ENCODE peak calls at places on chromosomes 3 and 15, in nine cellular contexts. B is cardiac fibroblast; H is stimulated activated CD8-positive, alpha-beta memory T cell treated with anti-CD3 and anti-CD28 coated beads, Interleukin-4, amount 100 ng/mL, for 48 hours; R is lung; X is fibroblast of lung; I is Right ventricle myocardium inferior; P is substantia nigra; M is activated T-cell treated with anti-CD3 and anti-CD28 coated beads for 48 hours; E is kidney epithelial cell. T is an unnamed sample.

GRCh38 chr3:29494305-29495036 is 213.6 kb downstream of the RBMS3 start:
- DNase-seq in B (peak; percentile 54), H (no peak), R (no peak), X (peak; percentile 23), I (no peak), P (no peak), M (no peak), E (no peak), T (no peak)

GRCh38 chr3:182735672-182736071 is 57.6 kb upstream of the ATP11B start:
- DNase-seq in B (peak; percentile 72), H (no peak), R (no peak), X (no peak), I (no peak), P (no peak), M (no peak), E (no peak), T (no peak)

GRCh38 chr15:62951481-62951880 is 91.1 kb upstream of the TPM1 start:
- DNase-seq in B (no peak), H (no peak), R (no peak), X (no peak), I (no peak), P (no peak), M (no peak), E (no peak), T (no peak)

GRCh38 chr3:132135628-132136333 is 101.0 kb upstream of the CPNE4 start:
- DNase-seq in B (peak; percentile 80), H (no peak), R (no peak), X (peak; percentile 92), I (no peak), P (no peak), M (no peak), E (peak; percentile 98), T (no peak)

GRCh38 chr15:69373406-69373805 is 40.7 kb upstream of the KIF23 start:
- DNase-seq in B (no peak), H (no peak), R (no peak), X (no peak), I (no peak), P (no peak), M (no peak), E (no peak), T (no peak)

GRCh38 chr3:38985581-38985980 is 66.2 kb downstream of the SCN11A start:
- DNase-seq in B (no peak), H (no peak), R (no peak), X (peak; percentile 58), I (no peak), P (no peak), M (no peak), E (no peak), T (no peak)

GRCh38 chr3:50205719-50206276 is 727 bp downstream of the SLC38A3 start:
- DNase-seq in B (no peak), H (peak; percentile 62), R (no peak), X (no peak), I (peak; percentile 81), P (peak; percentile 16), M (peak; percentile 31), E (no peak), T (no peak)

GRCh38 chr3:188229726-188230125 is 75.8 kb downstream of the LPP start:
- DNase-seq in B (no peak), H (no peak), R (no peak), X (no peak), I (no peak), P (no peak), M (no peak), E (no peak), T (no peak)

GRCh38 chr15:100340721-100341661 is 784 bp downstream of the ADAMTS17 start:
- DNase-seq in B (no peak), H (no peak), R (no peak), X (no peak), I (peak; percentile 60), P (no peak), M (peak; percentile 26), E (no peak), T (no peak)

GRCh38 chr3:32472716-32473115 is 29.9 kb downstream of the CMTM6 start:
- DNase-seq in B (no peak), H (peak; percentile 16), R (no peak), X (no peak), I (no peak), P (no peak), M (no peak), E (no peak), T (no peak)

GRCh38 chr3:67648701-67649100 is 5.7 kb downstream of the SUCLG2 start:
- DNase-seq in B (no peak), H (no peak), R (no peak), X (peak; percentile 27), I (no peak), P (no peak), M (no peak), E (no peak), T (no peak)

GRCh38 chr3:172161390-172161789 is 122.0 kb downstream of the FNDC3B start:
- DNase-seq in B (no peak), H (no peak), R (no peak), X (no peak), I (no peak), P (no peak), M (no peak), E (no peak), T (no peak)

GRCh38 chr15:31399544-31400171 is 73.0 kb downstream of the KLF13 start:
- DNase-seq in B (peak; percentile 48), H (peak; percentile 70), R (no peak), X (no peak), I (no peak), P (no peak), M (no peak), E (no peak), T (no peak)

GRCh38 chr3:140276698-140277097 is 341.7 kb downstream of the CLSTN2 start:
- DNase-seq in B (peak; percentile 27), H (no peak), R (peak; percentile 36), X (no peak), I (no peak), P (no peak), M (no peak), E (no peak), T (no peak)

GRCh38 chr3:89000886-89001285 is 106.5 kb upstream of the EPHA3 start:
- DNase-seq in B (peak; percentile 4), H (no peak), R (no peak), X (peak; percentile 29), I (no peak), P (no peak), M (no peak), E (peak; percentile 19), T (no peak)

GRCh38 chr3:193780371-193780770 is 187.4 kb downstream of the OPA1 start:
- DNase-seq in B (no peak), H (no peak), R (no peak), X (no peak), I (no peak), P (no peak), M (no peak), E (no peak), T (no peak)

GRCh38 chr3:48848816-48849515 is 1.3 kb upstream of the PRKAR2A start:
- DNase-seq in B (no peak), H (no peak), R (no peak), X (no peak), I (no peak), P (no peak), M (no peak), E (no peak), T (no peak)

GRCh38 chr3:94303897-94304296 is 241.0 kb downstream of the NSUN3 start:
- DNase-seq in B (peak; percentile 25), H (no peak), R (no peak), X (peak; percentile 2), I (peak; percentile 55), P (no peak), M (no peak), E (no peak), T (no peak)

GRCh38 chr15:97736748-97737147 is 223.8 kb upstream of the ARRDC4 start:
- DNase-seq in B (no peak), H (no peak), R (no peak), X (no peak), I (no peak), P (no peak), M (no peak), E (no peak), T (no peak)

GRCh38 chr3:177196473-177197040 is 725 bp downstream of the TBL1XR1 start:
- DNase-seq in B (peak; percentile 61), H (peak; percentile 67), R (no peak), X (peak; percentile 48), I (peak; percentile 69), P (peak; percentile 61), M (peak; percentile 45), E (no peak), T (no peak)

GRCh38 chr15:89575656-89576416 is 567 bp downstream of the TICRR start:
- DNase-seq in B (peak; percentile 29), H (peak; percentile 48), R (no peak), X (no peak), I (peak; percentile 79), P (no peak), M (peak; percentile 19), E (no peak), T (no peak)

GRCh38 chr3:127124135-127124534 is 68.8 kb upstream of the PRR23E start:
- DNase-seq in B (peak; percentile 5), H (no peak), R (no peak), X (peak; percentile 8), I (no peak), P (no peak), M (no peak), E (no peak), T (no peak)

GRCh38 chr15:92449476-92449875 is 55.8 kb downstream of the ST8SIA2 start:
- DNase-seq in B (no peak), H (no peak), R (no peak), X (peak; percentile 34), I (no peak), P (no peak), M (no peak), E (peak; percentile 28), T (no peak)

GRCh38 chr3:70358978-70359580 is 46.6 kb upstream of the MDFIC2 start:
- DNase-seq in B (peak; percentile 65), H (no peak), R (no peak), X (peak; percentile 59), I (no peak), P (no peak), M (no peak), E (peak; percentile 19), T (no peak)

GRCh38 chr3:113051827-113052226 is 61.0 kb downstream of the GTPBP8 start:
- DNase-seq in B (peak; percentile 21), H (no peak), R (no peak), X (peak; percentile 23), I (no peak), P (no peak), M (no peak), E (no peak), T (no peak)

GRCh38 chr15:96345560-96346389 is 15.3 kb downstream of the NR2F2 start:
- DNase-seq in B (peak; percentile 87), H (no peak), R (peak; percentile 68), X (peak; percentile 94), I (peak; percentile 90), P (peak; percentile 79), M (no peak), E (no peak), T (peak; percentile 34)

GRCh38 chr15:63045438-63046278 is 3.1 kb downstream of the TPM1 start:
- DNase-seq in B (no peak), H (no peak), R (no peak), X (peak; percentile 62), I (no peak), P (no peak), M (no peak), E (no peak), T (no peak)

GRCh38 chr15:59247364-59247763 is 40.7 kb downstream of the LDHAL6B start:
- DNase-seq in B (peak; percentile 84), H (peak; percentile 62), R (peak; percentile 61), X (peak; percentile 82), I (no peak), P (no peak), M (peak; percentile 21), E (peak; percentile 41), T (no peak)

GRCh38 chr15:26838742-26839460 is 28.0 kb upstream of the GABRA5 start:
- DNase-seq in B (no peak), H (peak; percentile 39), R (no peak), X (no peak), I (no peak), P (no peak), M (no peak), E (no peak), T (no peak)

GRCh38 chr3:49098910-49099630 is 5.2 kb upstream of the QRICH1 start:
- DNase-seq in B (no peak), H (no peak), R (no peak), X (no peak), I (no peak), P (no peak), M (no peak), E (no peak), T (no peak)

GRCh38 chr3:144556392-144556791 is 584.8 kb downstream of the DIPK2A start:
- DNase-seq in B (no peak), H (no peak), R (no peak), X (no peak), I (no peak), P (no peak), M (no peak), E (no peak), T (no peak)

T was measured in omental fat pad.